ENCODE peak calls at places on chromosomes 6 and 20, in nine cellular contexts. One of them, this sample, is unnamed.

GRCh38 chr6:125931733-125932450 is 24.7 kb upstream of the HINT3 start:
- DNase-seq in mammary epithelial cell: peak
- DNase-seq in ovary: no peak
- DNase-seq in CD8-positive, alpha-beta T cell: no peak
- DNase-seq in LNCaP clone FGC: no peak
- DNase-seq in fibroblast of pulmonary artery: no peak
- DNase-seq in HFFc6: no peak
- DNase-seq in AG09309: no peak
- DNase-seq in suprapubic skin: no peak
- DNase-seq in this sample: no peak

GRCh38 chr20:53157443-53158408 is 185.6 kb downstream of the TSHZ2 start:
- DNase-seq in mammary epithelial cell: peak
- DNase-seq in ovary: no peak
- DNase-seq in CD8-positive, alpha-beta T cell: no peak
- DNase-seq in LNCaP clone FGC: no peak
- DNase-seq in fibroblast of pulmonary artery: peak
- DNase-seq in HFFc6: peak
- DNase-seq in AG09309: peak
- DNase-seq in suprapubic skin: no peak
- DNase-seq in this sample: no peak

GRCh38 chr20:52493177-52493711 is 301.7 kb upstream of the ZFP64 start:
- DNase-seq in mammary epithelial cell: no peak
- DNase-seq in ovary: no peak
- DNase-seq in CD8-positive, alpha-beta T cell: no peak
- DNase-seq in LNCaP clone FGC: no peak
- DNase-seq in fibroblast of pulmonary artery: peak
- DNase-seq in HFFc6: no peak
- DNase-seq in AG09309: no peak
- DNase-seq in suprapubic skin: no peak
- DNase-seq in this sample: no peak

GRCh38 chr6:127515234-127515793 is 3.8 kb downstream of the MTCL3 start:
- DNase-seq in mammary epithelial cell: peak
- DNase-seq in ovary: no peak
- DNase-seq in CD8-positive, alpha-beta T cell: no peak
- DNase-seq in LNCaP clone FGC: no peak
- DNase-seq in fibroblast of pulmonary artery: peak
- DNase-seq in HFFc6: peak
- DNase-seq in AG09309: no peak
- DNase-seq in suprapubic skin: no peak
- DNase-seq in this sample: no peak

GRCh38 chr20:64105846-64106434 is 1.4 kb downstream of the NPBWR2 start:
- DNase-seq in mammary epithelial cell: no peak
- DNase-seq in ovary: no peak
- DNase-seq in CD8-positive, alpha-beta T cell: no peak
- DNase-seq in LNCaP clone FGC: no peak
- DNase-seq in fibroblast of pulmonary artery: no peak
- DNase-seq in HFFc6: no peak
- DNase-seq in AG09309: no peak
- DNase-seq in suprapubic skin: no peak
- DNase-seq in this sample: no peak

GRCh38 chr6:63319911-63320310 is at the start of gene LGSN:
- DNase-seq in mammary epithelial cell: no peak
- DNase-seq in ovary: no peak
- DNase-seq in CD8-positive, alpha-beta T cell: no peak
- DNase-seq in LNCaP clone FGC: no peak
- DNase-seq in fibroblast of pulmonary artery: no peak
- DNase-seq in HFFc6: no peak
- DNase-seq in AG09309: no peak
- DNase-seq in suprapubic skin: no peak
- DNase-seq in this sample: no peak

GRCh38 chr6:167827588-167828324 is 1.0 kb downstream of the AFDN start:
- DNase-seq in mammary epithelial cell: peak
- DNase-seq in ovary: peak
- DNase-seq in CD8-positive, alpha-beta T cell: no peak
- DNase-seq in LNCaP clone FGC: no peak
- DNase-seq in fibroblast of pulmonary artery: peak
- DNase-seq in HFFc6: peak
- DNase-seq in AG09309: no peak
- DNase-seq in suprapubic skin: no peak
- DNase-seq in this sample: no peak

GRCh38 chr20:51311636-51312479 is 230.7 kb downstream of the NFATC2 start:
- DNase-seq in mammary epithelial cell: peak
- DNase-seq in ovary: no peak
- DNase-seq in CD8-positive, alpha-beta T cell: no peak
- DNase-seq in LNCaP clone FGC: peak
- DNase-seq in fibroblast of pulmonary artery: no peak
- DNase-seq in HFFc6: no peak
- DNase-seq in AG09309: no peak
- DNase-seq in suprapubic skin: no peak
- DNase-seq in this sample: no peak

GRCh38 chr6:70413829-70414494 is 654 bp downstream of the FAM135A start:
- DNase-seq in mammary epithelial cell: peak
- DNase-seq in ovary: no peak
- DNase-seq in CD8-positive, alpha-beta T cell: no peak
- DNase-seq in LNCaP clone FGC: no peak
- DNase-seq in fibroblast of pulmonary artery: no peak
- DNase-seq in HFFc6: no peak
- DNase-seq in AG09309: no peak
- DNase-seq in suprapubic skin: no peak
- DNase-seq in this sample: no peak

GRCh38 chr6:158069800-158070195 is 88.1 kb downstream of the SYNJ2 start:
- DNase-seq in mammary epithelial cell: no peak
- DNase-seq in ovary: no peak
- DNase-seq in CD8-positive, alpha-beta T cell: no peak
- DNase-seq in LNCaP clone FGC: no peak
- DNase-seq in fibroblast of pulmonary artery: peak
- DNase-seq in HFFc6: peak
- DNase-seq in AG09309: no peak
- DNase-seq in suprapubic skin: no peak
- DNase-seq in this sample: no peak

GRCh38 chr6:157457787-157458186 is 76.8 kb downstream of the ZDHHC14 start:
- DNase-seq in mammary epithelial cell: no peak
- DNase-seq in ovary: no peak
- DNase-seq in CD8-positive, alpha-beta T cell: no peak
- DNase-seq in LNCaP clone FGC: no peak
- DNase-seq in fibroblast of pulmonary artery: no peak
- DNase-seq in HFFc6: no peak
- DNase-seq in AG09309: no peak
- DNase-seq in suprapubic skin: no peak
- DNase-seq in this sample: no peak

GRCh38 chr20:16115891-16116577 is 457.2 kb downstream of the KIF16B start:
- DNase-seq in mammary epithelial cell: no peak
- DNase-seq in ovary: no peak
- DNase-seq in CD8-positive, alpha-beta T cell: no peak
- DNase-seq in LNCaP clone FGC: no peak
- DNase-seq in fibroblast of pulmonary artery: no peak
- DNase-seq in HFFc6: no peak
- DNase-seq in AG09309: no peak
- DNase-seq in suprapubic skin: no peak
- DNase-seq in this sample: no peak

GRCh38 chr6:33207569-33208088 is 671 bp upstream of the RING1 start:
- DNase-seq in mammary epithelial cell: peak
- DNase-seq in ovary: peak
- DNase-seq in CD8-positive, alpha-beta T cell: no peak
- DNase-seq in LNCaP clone FGC: no peak
- DNase-seq in fibroblast of pulmonary artery: peak
- DNase-seq in HFFc6: peak
- DNase-seq in AG09309: no peak
- DNase-seq in suprapubic skin: no peak
- DNase-seq in this sample: peak

GRCh38 chr20:57231951-57232428 is 34.5 kb downstream of the BMP7 start:
- DNase-seq in mammary epithelial cell: no peak
- DNase-seq in ovary: no peak
- DNase-seq in CD8-positive, alpha-beta T cell: no peak
- DNase-seq in LNCaP clone FGC: no peak
- DNase-seq in fibroblast of pulmonary artery: no peak
- DNase-seq in HFFc6: no peak
- DNase-seq in AG09309: no peak
- DNase-seq in suprapubic skin: no peak
- DNase-seq in this sample: no peak

GRCh38 chr6:107866606-107867301 is 42.6 kb upstream of the SCML4 start:
- DNase-seq in mammary epithelial cell: peak
- DNase-seq in ovary: no peak
- DNase-seq in CD8-positive, alpha-beta T cell: no peak
- DNase-seq in LNCaP clone FGC: no peak
- DNase-seq in fibroblast of pulmonary artery: peak
- DNase-seq in HFFc6: peak
- DNase-seq in AG09309: no peak
- DNase-seq in suprapubic skin: no peak
- DNase-seq in this sample: no peak

GRCh38 chr6:141675957-141676356 is 456.8 kb upstream of the GJE1 start:
- DNase-seq in mammary epithelial cell: no peak
- DNase-seq in ovary: no peak
- DNase-seq in CD8-positive, alpha-beta T cell: no peak
- DNase-seq in LNCaP clone FGC: no peak
- DNase-seq in fibroblast of pulmonary artery: peak
- DNase-seq in HFFc6: peak
- DNase-seq in AG09309: no peak
- DNase-seq in suprapubic skin: no peak
- DNase-seq in this sample: no peak

GRCh38 chr6:138818496-138819194 is 22.8 kb downstream of the ECT2L start:
- DNase-seq in mammary epithelial cell: peak
- DNase-seq in ovary: no peak
- DNase-seq in CD8-positive, alpha-beta T cell: no peak
- DNase-seq in LNCaP clone FGC: no peak
- DNase-seq in fibroblast of pulmonary artery: no peak
- DNase-seq in HFFc6: no peak
- DNase-seq in AG09309: no peak
- DNase-seq in suprapubic skin: no peak
- DNase-seq in this sample: no peak

GRCh38 chr6:11096109-11096508 is 2.5 kb downstream of the SMIM13 start:
- DNase-seq in mammary epithelial cell: peak
- DNase-seq in ovary: no peak
- DNase-seq in CD8-positive, alpha-beta T cell: no peak
- DNase-seq in LNCaP clone FGC: peak
- DNase-seq in fibroblast of pulmonary artery: peak
- DNase-seq in HFFc6: peak
- DNase-seq in AG09309: peak
- DNase-seq in suprapubic skin: no peak
- DNase-seq in this sample: no peak

GRCh38 chr6:140043357-140043756 is 668.9 kb upstream of the CITED2 start:
- DNase-seq in mammary epithelial cell: peak
- DNase-seq in ovary: no peak
- DNase-seq in CD8-positive, alpha-beta T cell: no peak
- DNase-seq in LNCaP clone FGC: no peak
- DNase-seq in fibroblast of pulmonary artery: peak
- DNase-seq in HFFc6: peak
- DNase-seq in AG09309: peak
- DNase-seq in suprapubic skin: no peak
- DNase-seq in this sample: no peak

GRCh38 chr6:128580224-128581110 is 60.1 kb upstream of the PTPRK start:
- DNase-seq in mammary epithelial cell: no peak
- DNase-seq in ovary: no peak
- DNase-seq in CD8-positive, alpha-beta T cell: no peak
- DNase-seq in LNCaP clone FGC: no peak
- DNase-seq in fibroblast of pulmonary artery: peak
- DNase-seq in HFFc6: no peak
- DNase-seq in AG09309: no peak
- DNase-seq in suprapubic skin: no peak
- DNase-seq in this sample: no peak

GRCh38 chr6:107153061-107153460 is 37.7 kb upstream of the BEND3 start:
- DNase-seq in mammary epithelial cell: no peak
- DNase-seq in ovary: no peak
- DNase-seq in CD8-positive, alpha-beta T cell: no peak
- DNase-seq in LNCaP clone FGC: no peak
- DNase-seq in fibroblast of pulmonary artery: no peak
- DNase-seq in HFFc6: no peak
- DNase-seq in AG09309: peak
- DNase-seq in suprapubic skin: no peak
- DNase-seq in this sample: no peak

GRCh38 chr6:139965393-139965792 is 590.9 kb upstream of the CITED2 start:
- DNase-seq in mammary epithelial cell: no peak
- DNase-seq in ovary: no peak
- DNase-seq in CD8-positive, alpha-beta T cell: no peak
- DNase-seq in LNCaP clone FGC: peak
- DNase-seq in fibroblast of pulmonary artery: peak
- DNase-seq in HFFc6: no peak
- DNase-seq in AG09309: no peak
- DNase-seq in suprapubic skin: no peak
- DNase-seq in this sample: no peak

GRCh38 chr6:167094820-167095637 is 27.9 kb upstream of the CCR6 start:
- DNase-seq in mammary epithelial cell: no peak
- DNase-seq in ovary: no peak
- DNase-seq in CD8-positive, alpha-beta T cell: no peak
- DNase-seq in LNCaP clone FGC: no peak
- DNase-seq in fibroblast of pulmonary artery: no peak
- DNase-seq in HFFc6: no peak
- DNase-seq in AG09309: no peak
- DNase-seq in suprapubic skin: no peak
- DNase-seq in this sample: no peak

GRCh38 chr6:20789162-20789561 is 254.9 kb downstream of the CDKAL1 start:
- DNase-seq in mammary epithelial cell: no peak
- DNase-seq in ovary: no peak
- DNase-seq in CD8-positive, alpha-beta T cell: no peak
- DNase-seq in LNCaP clone FGC: no peak
- DNase-seq in fibroblast of pulmonary artery: peak
- DNase-seq in HFFc6: no peak
- DNase-seq in AG09309: no peak
- DNase-seq in suprapubic skin: no peak
- DNase-seq in this sample: no peak
- TF ChIP-seq CTCF in mammary epithelial cell: no peak
- TF ChIP-seq CTCF in ovary: peak
- TF ChIP-seq CTCF in CD8-positive, alpha-beta T cell: no peak
- TF ChIP-seq CTCF in LNCaP clone FGC: peak
- TF ChIP-seq CTCF in fibroblast of pulmonary artery: peak
- TF ChIP-seq CTCF in HFFc6: peak
- TF ChIP-seq CTCF in AG09309: peak
- TF ChIP-seq CTCF in suprapubic skin: no peak
- TF ChIP-seq CTCF in this sample: peak

GRCh38 chr6:17167327-17167979 is 65.6 kb downstream of the STMND1 start:
- DNase-seq in mammary epithelial cell: peak
- DNase-seq in ovary: no peak
- DNase-seq in CD8-positive, alpha-beta T cell: no peak
- DNase-seq in LNCaP clone FGC: no peak
- DNase-seq in fibroblast of pulmonary artery: peak
- DNase-seq in HFFc6: peak
- DNase-seq in AG09309: no peak
- DNase-seq in suprapubic skin: no peak
- DNase-seq in this sample: no peak
- TF ChIP-seq CTCF in mammary epithelial cell: peak
- TF ChIP-seq CTCF in ovary: no peak
- TF ChIP-seq CTCF in CD8-positive, alpha-beta T cell: no peak
- TF ChIP-seq CTCF in LNCaP clone FGC: peak
- TF ChIP-seq CTCF in fibroblast of pulmonary artery: peak
- TF ChIP-seq CTCF in HFFc6: peak
- TF ChIP-seq CTCF in AG09309: peak
- TF ChIP-seq CTCF in suprapubic skin: peak
- TF ChIP-seq CTCF in this sample: peak

GRCh38 chr6:88209301-88209700 is 43.2 kb upstream of the CNR1 start:
- DNase-seq in mammary epithelial cell: no peak
- DNase-seq in ovary: no peak
- DNase-seq in CD8-positive, alpha-beta T cell: no peak
- DNase-seq in LNCaP clone FGC: no peak
- DNase-seq in fibroblast of pulmonary artery: no peak
- DNase-seq in HFFc6: no peak
- DNase-seq in AG09309: no peak
- DNase-seq in suprapubic skin: no peak
- DNase-seq in this sample: no peak
- TF ChIP-seq CTCF in mammary epithelial cell: no peak
- TF ChIP-seq CTCF in ovary: no peak
- TF ChIP-seq CTCF in CD8-positive, alpha-beta T cell: no peak
- TF ChIP-seq CTCF in LNCaP clone FGC: no peak
- TF ChIP-seq CTCF in fibroblast of pulmonary artery: no peak
- TF ChIP-seq CTCF in HFFc6: no peak
- TF ChIP-seq CTCF in AG09309: no peak
- TF ChIP-seq CTCF in suprapubic skin: no peak
- TF ChIP-seq CTCF in this sample: no peak

GRCh38 chr20:13008761-13009681 is at the start of gene SPTLC3:
- DNase-seq in mammary epithelial cell: peak
- DNase-seq in ovary: peak
- DNase-seq in CD8-positive, alpha-beta T cell: no peak
- DNase-seq in LNCaP clone FGC: peak
- DNase-seq in fibroblast of pulmonary artery: peak
- DNase-seq in HFFc6: no peak
- DNase-seq in AG09309: peak
- DNase-seq in suprapubic skin: no peak
- DNase-seq in this sample: no peak
- TF ChIP-seq CTCF in mammary epithelial cell: no peak
- TF ChIP-seq CTCF in ovary: no peak
- TF ChIP-seq CTCF in CD8-positive, alpha-beta T cell: no peak
- TF ChIP-seq CTCF in LNCaP clone FGC: peak
- TF ChIP-seq CTCF in fibroblast of pulmonary artery: peak
- TF ChIP-seq CTCF in HFFc6: no peak
- TF ChIP-seq CTCF in AG09309: no peak
- TF ChIP-seq CTCF in suprapubic skin: no peak
- TF ChIP-seq CTCF in this sample: peak

This sample was measured in osteocyte.